ENCODE peak calls at places on chromosomes 11 and 22, in four cellular contexts. One of them, this sample, is unnamed.

GRCh38 chr11:133082453-133082781 is 449.9 kb downstream of the OPCML start:
- DNase-seq in retinal pigment epithelial cell: no peak
- DNase-seq in thoracic aorta: peak
- DNase-seq in brain microvascular endothelial cell: no peak
- DNase-seq in this sample: no peak

GRCh38 chr22:35961480-35961902 is 67.1 kb downstream of the RBFOX2 start:
- DNase-seq in thoracic aorta: peak
- DNase-seq in retinal pigment epithelial cell: peak
- DNase-seq in brain microvascular endothelial cell: peak
- DNase-seq in this sample: peak

GRCh38 chr11:103031834-103032233 is 60.1 kb downstream of the DCUN1D5 start:
- DNase-seq in thoracic aorta: no peak
- DNase-seq in brain microvascular endothelial cell: peak
- DNase-seq in retinal pigment epithelial cell: no peak
- DNase-seq in this sample: no peak

GRCh38 chr22:27115816-27116256 is 458.4 kb downstream of the MIAT start:
- DNase-seq in thoracic aorta: no peak
- DNase-seq in brain microvascular endothelial cell: peak
- DNase-seq in retinal pigment epithelial cell: no peak
- DNase-seq in this sample: peak

GRCh38 chr11:72227316-72228228 is 3.0 kb downstream of the INPPL1 start:
- DNase-seq in brain microvascular endothelial cell: no peak
- DNase-seq in thoracic aorta: no peak
- DNase-seq in retinal pigment epithelial cell: no peak
- DNase-seq in this sample: no peak

GRCh38 chr11:47998345-47998732 is 18.0 kb downstream of the PTPRJ start:
- DNase-seq in thoracic aorta: no peak
- DNase-seq in retinal pigment epithelial cell: no peak
- DNase-seq in brain microvascular endothelial cell: no peak
- DNase-seq in this sample: no peak

GRCh38 chr22:38786631-38787030 is 7.3 kb downstream of the DNAL4 start:
- DNase-seq in retinal pigment epithelial cell: no peak
- DNase-seq in thoracic aorta: no peak
- DNase-seq in brain microvascular endothelial cell: no peak
- DNase-seq in this sample: no peak

GRCh38 chr11:96155627-96156378 is 187.2 kb downstream of the MAML2 start:
- DNase-seq in retinal pigment epithelial cell: no peak
- DNase-seq in brain microvascular endothelial cell: peak
- DNase-seq in thoracic aorta: peak
- DNase-seq in this sample: peak

GRCh38 chr11:113817162-113817561 is 37.6 kb downstream of the CLDN25 start:
- DNase-seq in retinal pigment epithelial cell: no peak
- DNase-seq in thoracic aorta: no peak
- DNase-seq in brain microvascular endothelial cell: no peak
- DNase-seq in this sample: no peak

GRCh38 chr22:20154602-20155183 is 3.8 kb upstream of the CCDC188 start:
- DNase-seq in retinal pigment epithelial cell: no peak
- DNase-seq in thoracic aorta: no peak
- DNase-seq in brain microvascular endothelial cell: no peak
- DNase-seq in this sample: no peak

GRCh38 chr11:72899238-72899637 is 85.0 kb downstream of the ATG16L2 start:
- DNase-seq in thoracic aorta: no peak
- DNase-seq in retinal pigment epithelial cell: no peak
- DNase-seq in brain microvascular endothelial cell: no peak
- DNase-seq in this sample: no peak

GRCh38 chr22:42300286-42301071 is 30.0 kb upstream of the TCF20 start:
- DNase-seq in thoracic aorta: no peak
- DNase-seq in retinal pigment epithelial cell: no peak
- DNase-seq in brain microvascular endothelial cell: no peak
- DNase-seq in this sample: peak

GRCh38 chr11:113952588-113952987 is 22.3 kb upstream of the HTR3A start:
- DNase-seq in thoracic aorta: no peak
- DNase-seq in brain microvascular endothelial cell: no peak
- DNase-seq in retinal pigment epithelial cell: no peak
- DNase-seq in this sample: no peak

GRCh38 chr11:64923944-64924909 is at the start of gene PPP2R5B:
- DNase-seq in retinal pigment epithelial cell: peak
- DNase-seq in brain microvascular endothelial cell: peak
- DNase-seq in thoracic aorta: peak
- DNase-seq in this sample: peak

GRCh38 chr11:86484164-86484794 is 109.6 kb downstream of the CCDC81 start:
- DNase-seq in retinal pigment epithelial cell: no peak
- DNase-seq in thoracic aorta: peak
- DNase-seq in brain microvascular endothelial cell: peak
- DNase-seq in this sample: peak

GRCh38 chr11:11537871-11538270 is 83.9 kb downstream of the GALNT18 start:
- DNase-seq in retinal pigment epithelial cell: no peak
- DNase-seq in thoracic aorta: no peak
- DNase-seq in brain microvascular endothelial cell: no peak
- DNase-seq in this sample: no peak

GRCh38 chr11:79510948-79511347 is 70.1 kb upstream of the TENM4 start:
- DNase-seq in retinal pigment epithelial cell: no peak
- DNase-seq in thoracic aorta: no peak
- DNase-seq in brain microvascular endothelial cell: no peak
- DNase-seq in this sample: no peak

GRCh38 chr11:65112551-65113360 is 1.1 kb downstream of the TM7SF2 start:
- DNase-seq in brain microvascular endothelial cell: no peak
- DNase-seq in thoracic aorta: no peak
- DNase-seq in retinal pigment epithelial cell: no peak
- DNase-seq in this sample: no peak

GRCh38 chr22:44816141-44816540 is 63.8 kb downstream of the ARHGAP8 start:
- DNase-seq in retinal pigment epithelial cell: no peak
- DNase-seq in brain microvascular endothelial cell: no peak
- DNase-seq in thoracic aorta: no peak
- DNase-seq in this sample: no peak

GRCh38 chr11:16926868-16927267 is 87.3 kb downstream of the PLEKHA7 start:
- DNase-seq in retinal pigment epithelial cell: no peak
- DNase-seq in brain microvascular endothelial cell: no peak
- DNase-seq in thoracic aorta: no peak
- DNase-seq in this sample: no peak

GRCh38 chr11:16924462-16924825 is 89.8 kb downstream of the PLEKHA7 start:
- DNase-seq in retinal pigment epithelial cell: no peak
- DNase-seq in brain microvascular endothelial cell: no peak
- DNase-seq in thoracic aorta: no peak
- DNase-seq in this sample: no peak

GRCh38 chr11:16923987-16924386 is 90.2 kb downstream of the PLEKHA7 start:
- DNase-seq in brain microvascular endothelial cell: no peak
- DNase-seq in retinal pigment epithelial cell: no peak
- DNase-seq in thoracic aorta: no peak
- DNase-seq in this sample: no peak

GRCh38 chr11:16924826-16925494 is 89.3 kb downstream of the PLEKHA7 start:
- DNase-seq in brain microvascular endothelial cell: peak
- DNase-seq in retinal pigment epithelial cell: no peak
- DNase-seq in thoracic aorta: no peak
- DNase-seq in this sample: no peak

GRCh38 chr11:16925495-16926065 is 88.6 kb downstream of the PLEKHA7 start:
- DNase-seq in brain microvascular endothelial cell: peak
- DNase-seq in retinal pigment epithelial cell: no peak
- DNase-seq in thoracic aorta: no peak
- DNase-seq in this sample: no peak
- H3K4me3 ChIP-seq in brain microvascular endothelial cell: peak
- H3K4me3 ChIP-seq in retinal pigment epithelial cell: peak
- H3K4me3 ChIP-seq in thoracic aorta: peak
- H3K4me3 ChIP-seq in this sample: peak

GRCh38 chr11:60367896-60368295 is 10.4 kb upstream of the MS4A7 start:
- DNase-seq in retinal pigment epithelial cell: no peak
- DNase-seq in thoracic aorta: no peak
- DNase-seq in brain microvascular endothelial cell: no peak
- DNase-seq in this sample: no peak

GRCh38 chr11:60360621-60361020 is 17.7 kb upstream of the MS4A7 start:
- DNase-seq in brain microvascular endothelial cell: no peak
- DNase-seq in retinal pigment epithelial cell: no peak
- DNase-seq in thoracic aorta: no peak
- DNase-seq in this sample: no peak

GRCh38 chr11:60367009-60367408 is 11.3 kb upstream of the MS4A7 start:
- DNase-seq in brain microvascular endothelial cell: no peak
- DNase-seq in thoracic aorta: no peak
- DNase-seq in retinal pigment epithelial cell: no peak
- DNase-seq in this sample: no peak

DNA sequence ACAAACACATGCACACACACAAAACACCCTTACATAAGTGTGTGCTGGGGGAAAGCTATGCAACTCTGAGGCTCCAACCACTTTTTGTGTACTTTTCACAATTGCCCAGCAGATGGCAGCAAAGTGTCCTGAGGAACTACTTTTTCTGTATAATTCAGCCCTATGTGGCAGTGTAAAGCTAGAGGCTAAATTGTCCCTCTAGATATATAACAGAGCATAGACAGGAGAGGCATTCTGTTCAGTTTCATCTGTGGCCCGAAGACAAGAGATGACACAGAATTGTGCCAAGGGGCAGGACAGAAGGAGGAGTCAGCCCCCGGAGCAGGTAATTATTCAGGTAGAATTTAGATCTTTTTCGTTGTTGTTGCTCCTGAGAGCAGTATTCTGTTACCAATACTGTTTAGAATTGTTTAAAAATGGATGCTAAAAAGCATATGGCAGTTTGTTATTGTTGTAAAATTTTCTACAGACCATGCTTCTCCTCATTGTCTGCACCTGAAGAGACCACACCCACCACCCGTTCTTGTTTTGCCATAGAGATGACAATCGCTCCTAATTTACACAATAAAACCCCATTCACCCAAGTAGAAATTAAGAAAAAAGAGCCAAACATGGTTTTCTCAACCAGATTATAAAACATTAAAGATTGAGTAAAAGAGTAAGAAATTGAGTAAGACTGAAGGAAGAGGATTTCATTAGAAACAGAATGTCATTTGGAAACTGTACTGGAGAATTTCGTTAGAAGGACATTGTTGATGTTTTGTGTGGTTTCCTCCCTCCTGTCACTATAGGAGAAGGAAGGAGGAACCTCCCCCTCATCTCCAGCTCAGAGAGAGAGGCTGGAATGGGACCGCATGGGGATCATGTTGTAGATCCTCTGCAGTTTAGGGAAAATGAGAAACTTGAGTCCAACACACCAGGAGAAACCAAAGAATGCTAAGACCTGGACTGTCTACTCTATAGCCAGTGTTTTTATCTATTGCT is 14.5 kb upstream of the MS4A7 start:
- DNase-seq in brain microvascular endothelial cell: peak
- DNase-seq in thoracic aorta: no peak
- DNase-seq in retinal pigment epithelial cell: no peak
- DNase-seq in this sample: peak
- H3K4me3 ChIP-seq in brain microvascular endothelial cell: no peak
- H3K4me3 ChIP-seq in thoracic aorta: peak
- H3K4me3 ChIP-seq in retinal pigment epithelial cell: no peak
- H3K4me3 ChIP-seq in this sample: no peak

GRCh38 chr11:105611414-105611813 is 1.5 kb downstream of the GRIA4 start:
- DNase-seq in thoracic aorta: no peak
- DNase-seq in brain microvascular endothelial cell: no peak
- DNase-seq in retinal pigment epithelial cell: no peak
- DNase-seq in this sample: no peak
- H3K4me3 ChIP-seq in thoracic aorta: peak
- H3K4me3 ChIP-seq in brain microvascular endothelial cell: peak
- H3K4me3 ChIP-seq in retinal pigment epithelial cell: peak
- H3K4me3 ChIP-seq in this sample: no peak

GRCh38 chr11:34181254-34181653 is 75.8 kb downstream of the NAT10 start:
- DNase-seq in retinal pigment epithelial cell: no peak
- DNase-seq in thoracic aorta: no peak
- DNase-seq in brain microvascular endothelial cell: no peak
- DNase-seq in this sample: no peak

GRCh38 chr11:34178422-34178821 is 73.0 kb downstream of the NAT10 start:
- DNase-seq in thoracic aorta: no peak
- DNase-seq in retinal pigment epithelial cell: no peak
- DNase-seq in brain microvascular endothelial cell: no peak
- DNase-seq in this sample: no peak

GRCh38 chr11:34181856-34182405 is 76.5 kb downstream of the NAT10 start:
- DNase-seq in retinal pigment epithelial cell: no peak
- DNase-seq in thoracic aorta: no peak
- DNase-seq in brain microvascular endothelial cell: no peak
- DNase-seq in this sample: no peak

GRCh38 chr11:34179026-34179675 is 73.7 kb downstream of the NAT10 start:
- DNase-seq in brain microvascular endothelial cell: no peak
- DNase-seq in retinal pigment epithelial cell: no peak
- DNase-seq in thoracic aorta: no peak
- DNase-seq in this sample: no peak

GRCh38 chr11:34180045-34180813 is 74.8 kb downstream of the NAT10 start:
- DNase-seq in thoracic aorta: no peak
- DNase-seq in brain microvascular endothelial cell: no peak
- DNase-seq in retinal pigment epithelial cell: no peak
- DNase-seq in this sample: no peak
- H3K4me3 ChIP-seq in thoracic aorta: no peak
- H3K4me3 ChIP-seq in brain microvascular endothelial cell: no peak
- H3K4me3 ChIP-seq in retinal pigment epithelial cell: no peak
- H3K4me3 ChIP-seq in this sample: no peak

DNA sequence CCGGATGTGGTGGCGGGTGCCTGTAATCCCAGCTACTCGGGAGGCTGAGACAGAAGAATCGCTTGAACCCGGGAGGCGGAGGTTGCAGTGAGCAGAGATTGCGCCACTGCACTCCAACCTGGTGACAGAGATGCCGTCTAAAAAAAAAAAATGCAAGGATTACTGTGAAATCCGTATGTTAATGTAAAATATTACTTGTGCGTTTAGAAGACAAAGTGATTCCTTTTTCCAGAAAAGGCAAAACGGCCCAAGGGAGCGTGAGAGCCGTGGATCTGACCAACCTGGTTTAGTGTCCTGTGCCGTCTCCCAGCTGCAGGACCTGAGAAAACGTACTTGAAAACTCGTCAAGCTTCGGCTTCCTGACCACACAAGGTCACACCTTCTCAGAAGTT is 905 bp downstream of the HDHD5 start:
- DNase-seq in thoracic aorta: no peak
- DNase-seq in brain microvascular endothelial cell: no peak
- DNase-seq in retinal pigment epithelial cell: no peak
- DNase-seq in this sample: no peak
- H3K4me3 ChIP-seq in thoracic aorta: peak
- H3K4me3 ChIP-seq in brain microvascular endothelial cell: peak
- H3K4me3 ChIP-seq in retinal pigment epithelial cell: peak
- H3K4me3 ChIP-seq in this sample: peak

GRCh38 chr11:391117-392017 is 2.6 kb upstream of the PKP3 start:
- DNase-seq in retinal pigment epithelial cell: no peak
- DNase-seq in thoracic aorta: no peak
- DNase-seq in brain microvascular endothelial cell: no peak
- DNase-seq in this sample: no peak

GRCh38 chr11:394034-394857 is at the start of gene PKP3:
- DNase-seq in thoracic aorta: no peak
- DNase-seq in retinal pigment epithelial cell: no peak
- DNase-seq in brain microvascular endothelial cell: peak
- DNase-seq in this sample: no peak

GRCh38 chr11:393219-394033 is 583 bp upstream of the PKP3 start:
- DNase-seq in brain microvascular endothelial cell: peak
- DNase-seq in thoracic aorta: no peak
- DNase-seq in retinal pigment epithelial cell: no peak
- DNase-seq in this sample: no peak

GRCh38 chr11:390175-390574 is 3.8 kb upstream of the PKP3 start:
- DNase-seq in retinal pigment epithelial cell: no peak
- DNase-seq in thoracic aorta: no peak
- DNase-seq in brain microvascular endothelial cell: no peak
- DNase-seq in this sample: no peak

GRCh38 chr11:392102-392777 is 1.8 kb upstream of the PKP3 start:
- DNase-seq in retinal pigment epithelial cell: no peak
- DNase-seq in thoracic aorta: no peak
- DNase-seq in brain microvascular endothelial cell: no peak
- DNase-seq in this sample: no peak
- H3K4me3 ChIP-seq in retinal pigment epithelial cell: no peak
- H3K4me3 ChIP-seq in thoracic aorta: no peak
- H3K4me3 ChIP-seq in brain microvascular endothelial cell: no peak
- H3K4me3 ChIP-seq in this sample: no peak